ENCODE peak calls at places on chromosomes 13 and 19, in ten cellular contexts. Z is activated T-helper 1 cell treated with anti-CD3 and anti-CD28 coated beads, Interleukin-12 subunit alpha, Interleukin-12 subunit beta, Interleukin-2, Interleukin-4 antibody, amounts not matched to agents 30 ng/mL and 10 ng/mL and 1 ng/mL, durations not matched to agents 14 hours and 24 hours and 36 hours; K is activated naive CD4-positive, alpha-beta T cell treated with anti-CD3 and anti-CD28 coated beads, Interleukin-2, amount 50 U/mL, for 16 hours; B is Calu3; Q is tibial nerve; H is breast epithelium; I is cardiac fibroblast; F is Right ventricle myocardium superior; X is HEK293T; R is aorta. V is an unnamed sample.

GRCh38 chr19:37867831-37868230 is 38.6 kb downstream of the WDR87 start:
- DNase-seq in Z (no peak), K (no peak), B (no peak), Q (no peak), H (no peak), I (peak; percentile 84), F (no peak), X (no peak), R (no peak), V (no peak)

GRCh38 chr19:49553451-49554271 is 25.9 kb downstream of the RCN3 start:
- DNase-seq in Z (peak; percentile 51), K (peak; percentile 69), B (no peak), Q (no peak), H (no peak), I (peak; percentile 90), F (no peak), X (no peak), R (no peak), V (no peak)

GRCh38 chr13:98480915-98481510 is 95.9 kb downstream of the STK24 start:
- DNase-seq in Z (no peak), K (no peak), B (no peak), Q (no peak), H (no peak), I (peak; percentile 58), F (peak; percentile 62), X (no peak), R (no peak), V (no peak)

GRCh38 chr13:83153833-83154232 is 728.4 kb downstream of the SLITRK1 start:
- DNase-seq in Z (no peak), K (no peak), B (no peak), Q (no peak), H (no peak), I (no peak), F (no peak), X (no peak), R (no peak), V (no peak)

GRCh38 chr13:29484236-29484635 is 111.3 kb downstream of the SLC7A1 start:
- DNase-seq in Z (no peak), K (no peak), B (no peak), Q (no peak), H (no peak), I (no peak), F (no peak), X (no peak), R (no peak), V (no peak)

GRCh38 chr13:50125556-50126377 is 110.5 kb downstream of the KCNRG start:
- DNase-seq in Z (peak; percentile 58), K (peak; percentile 85), B (peak; percentile 76), Q (peak; percentile 95), H (peak; percentile 86), I (peak; percentile 87), F (peak; percentile 96), X (peak; percentile 72), R (peak; percentile 96), V (peak; percentile 63)

GRCh38 chr19:4014541-4015491 is 7.3 kb downstream of the PIAS4 start:
- DNase-seq in Z (peak; percentile 38), K (peak; percentile 45), B (no peak), Q (no peak), H (peak; percentile 67), I (no peak), F (peak; percentile 68), X (no peak), R (no peak), V (no peak)

GRCh38 chr19:49488046-49488862 is 846 bp downstream of the RPL13A start:
- DNase-seq in Z (no peak), K (peak; percentile 44), B (no peak), Q (no peak), H (no peak), I (no peak), F (no peak), X (no peak), R (no peak), V (no peak)